ENCODE peak calls at places on chromosomes 13 and 19, in ten cellular contexts. R is lower lobe of right lung; L is astrocyte of the cerebellum; Y is CD4-positive, alpha-beta memory T cell; X is cardiac fibroblast; F is dorsolateral prefrontal cortex; Q is pancreas; U is H1; P is right cardiac atrium; W is fibroblast of villous mesenchyme. E is an unnamed sample.

GRCh38 chr19:14475251-14476073 is at the start of gene PTGER1:
- DNase-seq in L (no peak), R (no peak), F (no peak), Q (no peak), Y (no peak), U (no peak), W (peak; percentile 68), P (no peak), X (peak; percentile 36), E (peak; percentile 13)

GRCh38 chr19:51689751-51690358 is 3.3 kb upstream of the SPACA6 start:
- DNase-seq in W (peak; percentile 82), F (peak; percentile 57), Y (no peak), R (peak; percentile 55), P (peak; percentile 68), Q (peak; percentile 43), U (no peak), X (peak; percentile 68), L (no peak), E (no peak)

GRCh38 chr13:36298535-36299068 is 988 bp upstream of the CCDC169 start:
- DNase-seq in R (no peak), X (no peak), L (peak; percentile 11), Y (no peak), Q (no peak), U (peak; percentile 64), W (no peak), F (no peak), P (no peak), E (no peak)

GRCh38 chr13:42170029-42170428 is 101.9 kb upstream of the AKAP11 start:
- DNase-seq in Y (no peak), U (peak; percentile 57), Q (no peak), X (no peak), W (no peak), R (no peak), F (no peak), P (no peak), L (no peak), E (no peak)

GRCh38 chr13:110014719-110015118 is 228.3 kb upstream of the IRS2 start:
- DNase-seq in U (no peak), Y (no peak), L (no peak), W (peak; percentile 74), Q (peak; percentile 43), X (no peak), F (no peak), P (no peak), R (no peak), E (no peak)

GRCh38 chr13:114259974-114260373 is 21.4 kb upstream of the UPF3A start:
- DNase-seq in P (no peak), Y (no peak), L (no peak), U (no peak), R (no peak), X (no peak), Q (peak; percentile 36), W (no peak), F (no peak), E (no peak)

GRCh38 chr19:48190288-48191284 is 20.1 kb downstream of the ZSWIM9 start:
- DNase-seq in F (peak; percentile 86), L (peak; percentile 91), R (no peak), Q (peak; percentile 66), W (no peak), U (peak; percentile 91), Y (peak; percentile 54), X (peak; percentile 40), P (no peak), E (no peak)

GRCh38 chr19:55088543-55089265 is 13.0 kb downstream of the EPS8L1 start:
- DNase-seq in R (peak; percentile 86), L (peak; percentile 24), Y (peak; percentile 56), W (peak; percentile 59), Q (peak; percentile 60), P (peak; percentile 76), U (no peak), F (peak; percentile 79), X (peak; percentile 73), E (peak; percentile 83)

GRCh38 chr19:1357695-1358094 is 26.0 kb upstream of the NDUFS7 start:
- DNase-seq in L (no peak), P (no peak), Q (no peak), F (no peak), U (peak; percentile 36), X (no peak), W (no peak), R (no peak), Y (no peak), E (no peak)

GRCh38 chr13:62387642-62388041 is 972.0 kb upstream of the PCDH20 start:
- DNase-seq in F (no peak), R (no peak), Q (no peak), X (peak; percentile 1), Y (no peak), L (no peak), U (no peak), P (no peak), W (no peak), E (no peak)

GRCh38 chr13:48625396-48626076 is 28.2 kb upstream of the CYSLTR2 start:
- DNase-seq in L (no peak), X (no peak), Q (no peak), F (no peak), U (no peak), R (no peak), P (no peak), W (peak; percentile 36), Y (no peak), E (no peak)

GRCh38 chr13:108508263-108508662 is 121.1 kb upstream of the MYO16 start:
- DNase-seq in U (no peak), R (no peak), L (peak; percentile 42), F (no peak), Q (no peak), W (peak; percentile 3), Y (peak; percentile 26), P (no peak), X (peak; percentile 48), E (no peak)

DNA sequence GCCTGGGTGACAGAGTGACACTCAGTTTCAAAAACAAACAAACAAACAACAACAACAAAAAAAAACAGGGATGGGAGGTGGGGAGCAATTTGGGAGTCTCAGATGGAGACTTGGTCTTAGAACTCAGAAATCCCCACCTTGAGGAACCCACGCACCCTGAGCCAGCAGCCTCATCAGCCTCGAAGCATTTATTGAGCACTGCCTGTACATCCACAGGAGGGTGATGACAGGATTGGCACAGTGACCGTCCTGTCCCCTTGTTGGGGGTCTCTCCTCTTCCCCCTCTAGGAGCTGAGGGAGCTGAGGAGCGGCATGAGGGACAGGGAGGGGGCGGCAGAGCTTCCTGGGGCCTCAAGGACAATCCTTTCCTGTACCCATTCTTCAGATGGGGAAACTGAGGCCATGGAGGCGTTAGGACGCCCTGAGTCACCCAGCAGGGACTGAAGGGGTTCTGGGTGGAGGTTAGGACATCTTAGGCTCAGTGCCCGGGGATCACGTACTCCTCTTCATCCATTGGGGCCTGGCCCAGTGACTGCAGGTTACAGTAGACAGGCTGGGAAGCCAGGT is 5.6 kb downstream of the GDF15 start:
- DNase-seq in U (no peak), P (no peak), X (no peak), Q (no peak), W (no peak), R (no peak), Y (no peak), F (no peak), L (no peak), E (no peak)
- H3K4me3 ChIP-seq in U (no peak overlapping the region), P (no peak overlapping the region), X (no peak overlapping the region), Q (no peak overlapping the region), W (no peak overlapping the region), R (no peak overlapping the region), Y (no peak overlapping the region), F (no peak overlapping the region), L (no peak overlapping the region), E (no peak overlapping the region)

GRCh38 chr19:23415561-23416191 is 20.4 kb upstream of the ZNF91 start:
- DNase-seq in X (no peak), L (no peak), Q (no peak), R (no peak), U (peak; percentile 79), W (no peak), F (no peak), P (peak; percentile 52), Y (no peak), E (no peak)
- H3K4me3 ChIP-seq in X (peak overlapping the region; percentile 17), L (peak overlapping the region; percentile 40), Q (no peak overlapping the region), R (peak overlapping the region; percentile 44), U (peak overlapping the region; percentile 97), W (peak overlapping the region; percentile 36), F (peak overlapping the region; percentile 61), P (peak overlapping the region; percentile 8), Y (no peak overlapping the region), E (peak overlapping the region; percentile 55)

DNA sequence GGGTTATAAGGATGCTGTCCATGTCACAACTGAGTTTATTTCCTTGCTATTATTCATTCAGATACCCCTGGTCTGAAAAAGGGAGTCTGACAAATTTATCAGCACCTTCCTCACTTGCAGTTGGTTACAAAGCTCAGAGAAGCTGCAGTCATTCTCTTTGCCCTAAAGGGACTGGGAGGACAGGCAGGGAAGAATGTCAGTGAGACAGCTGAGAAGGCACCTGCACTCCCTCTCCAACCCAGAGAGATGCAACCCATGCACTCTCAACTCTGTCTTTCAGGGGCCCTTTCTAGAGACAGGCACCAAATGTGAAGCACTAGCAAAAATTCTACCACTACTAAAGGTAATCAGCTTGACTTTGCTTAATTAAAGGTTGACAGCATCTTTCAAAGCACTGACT is 83.3 kb downstream of the CRYL1 start:
- DNase-seq in U (no peak), X (no peak), Y (no peak), W (no peak), L (no peak), F (no peak), Q (no peak), P (no peak), R (no peak), E (no peak)
- H3K4me3 ChIP-seq in U (no peak overlapping the region), X (no peak overlapping the region), Y (no peak overlapping the region), W (no peak overlapping the region), L (no peak overlapping the region), F (no peak overlapping the region), Q (no peak overlapping the region), P (no peak overlapping the region), R (no peak overlapping the region), E (no peak overlapping the region)

DNA sequence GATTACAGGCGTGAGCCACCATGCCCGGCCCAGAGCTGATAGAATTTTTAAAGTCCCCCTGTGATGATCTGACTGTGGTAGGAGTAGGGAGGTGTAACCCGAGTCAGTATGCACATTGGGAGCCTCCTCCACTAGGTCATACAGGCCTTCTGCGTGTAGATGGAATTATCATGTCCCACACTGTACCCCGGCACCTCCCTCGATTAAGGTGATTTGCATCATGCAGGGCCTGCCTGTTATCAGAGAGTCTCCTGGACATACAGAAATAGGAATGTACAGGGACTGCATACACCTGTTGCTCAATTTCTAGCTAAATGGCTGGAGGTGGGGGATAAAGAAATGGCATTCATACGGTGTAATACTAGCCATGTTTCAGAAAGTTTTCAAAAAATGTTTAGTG is 922 bp upstream of the ERVK3-1 start:
- DNase-seq in U (no peak), Y (no peak), Q (no peak), F (no peak), W (no peak), L (no peak), X (no peak), P (no peak), R (no peak), E (no peak)
- H3K4me3 ChIP-seq in U (no peak overlapping the region), Y (no peak overlapping the region), Q (no peak overlapping the region), F (peak overlapping the region; percentile 95), W (no peak overlapping the region), L (no peak overlapping the region), X (no peak overlapping the region), P (peak overlapping the region; percentile 84), R (peak overlapping the region; percentile 87), E (peak overlapping the region; percentile 82)

GRCh38 chr19:58009301-58009665 is 6.7 kb upstream of the ZNF606 start:
- DNase-seq in Q (no peak), R (no peak), Y (no peak), W (no peak), X (no peak), P (no peak), F (no peak), L (no peak), U (no peak), E (no peak)
- H3K4me3 ChIP-seq in Q (no peak overlapping the region), R (peak overlapping the region; percentile 30), Y (no peak overlapping the region), W (peak overlapping the region; percentile 52), X (peak overlapping the region; percentile 24), P (no peak overlapping the region), F (peak overlapping the region; percentile 56), L (peak overlapping the region; percentile 7), U (no peak overlapping the region), E (peak overlapping the region; percentile 46)

E was measured in CD8-positive, alpha-beta T cell.